ENCODE peak calls at places on chromosomes 13 and 19, in seven cellular contexts. S is K562, D is tibial nerve, O is mucosa of descending colon, X is fibroblast of lung, P is epithelial cell of esophagus, R is SK-N-SH. J is an unnamed sample.

GRCh38 chr13:21344662-21345176 is 114.4 kb downstream of the ZDHHC20 start:
- DNase-seq in S (no peak), D (no peak), P (no peak), O (no peak), X (no peak), R (no peak), J (no peak)

GRCh38 chr19:48353682-48354081 is 10.1 kb downstream of the TMEM143 start:
- DNase-seq in S (peak), P (no peak), O (no peak), D (no peak), R (no peak), X (peak), J (no peak)

GRCh38 chr19:23260956-23261355 is 10.8 kb upstream of the ZNF724 start:
- DNase-seq in R (no peak), O (no peak), D (no peak), P (no peak), X (no peak), S (no peak), J (no peak)

GRCh38 chr19:13095393-13095784 is 7.3 kb downstream of the LYL1 start:
- DNase-seq in S (no peak), D (no peak), P (no peak), X (no peak), R (no peak), O (no peak), J (no peak)

GRCh38 chr19:12293771-12294307 is 844 bp downstream of the ZNF44 start:
- DNase-seq in S (peak), D (peak), P (peak), O (peak), R (peak), X (peak), J (peak)

GRCh38 chr13:79686441-79686840 is 205.5 kb downstream of the NDFIP2 start:
- DNase-seq in S (no peak), D (no peak), R (no peak), O (no peak), P (no peak), X (no peak), J (no peak)

GRCh38 chr19:3509566-3509989 is 3.5 kb downstream of the FZR1 start:
- DNase-seq in O (no peak), S (no peak), R (no peak), X (peak), P (peak), D (no peak), J (peak)

GRCh38 chr13:85013006-85013405 is 786.2 kb downstream of the SLITRK6 start:
- DNase-seq in P (peak), X (no peak), O (no peak), D (no peak), R (no peak), S (no peak), J (no peak)

GRCh38 chr19:13091400-13092161 is 11.1 kb downstream of the LYL1 start:
- DNase-seq in S (no peak), X (peak), R (peak), O (no peak), D (peak), P (no peak), J (peak)

GRCh38 chr13:26246154-26246553 is 7.8 kb upstream of the CDK8 start:
- DNase-seq in P (no peak), X (no peak), R (no peak), D (no peak), S (no peak), O (no peak), J (peak)

GRCh38 chr19:34082289-34083077 is 89.8 kb upstream of the LSM14A start:
- DNase-seq in S (no peak), O (no peak), X (no peak), P (no peak), D (no peak), R (no peak), J (peak)

GRCh38 chr13:59915252-59915651 is 248.5 kb downstream of the DIAPH3 start:
- DNase-seq in O (no peak), D (no peak), X (no peak), S (no peak), P (no peak), R (no peak), J (no peak)

GRCh38 chr13:29905845-29906244 is 55.4 kb upstream of the UBL3 start:
- DNase-seq in X (peak), P (peak), R (no peak), O (peak), S (no peak), D (no peak), J (peak)

GRCh38 chr19:44603201-44603945 is 10.0 kb upstream of the IGSF23 start:
- DNase-seq in P (peak), O (no peak), S (no peak), X (peak), R (no peak), D (no peak), J (peak)

GRCh38 chr19:31589109-31589508 is 239.9 kb upstream of the TSHZ3 start:
- DNase-seq in R (no peak), P (no peak), S (no peak), O (no peak), D (no peak), X (no peak), J (no peak)

GRCh38 chr13:112182251-112182650 is 115.3 kb downstream of the SOX1 start:
- DNase-seq in X (no peak), P (no peak), R (no peak), S (no peak), O (no peak), D (no peak), J (no peak)

GRCh38 chr19:49869009-49869483 is 1.7 kb upstream of the PNKP start:
- DNase-seq in S (peak), X (no peak), R (peak), P (no peak), D (no peak), O (no peak), J (no peak)

GRCh38 chr19:44627631-44628030 is 14.3 kb downstream of the IGSF23 start:
- DNase-seq in P (no peak), D (no peak), O (no peak), X (no peak), R (no peak), S (no peak), J (no peak)

GRCh38 chr13:34926513-34926912 is 15.6 kb upstream of the NBEA start:
- DNase-seq in D (no peak), S (no peak), R (no peak), X (peak), O (no peak), P (peak), J (peak)

GRCh38 chr13:109481046-109481445 is 305.3 kb downstream of the IRS2 start:
- DNase-seq in S (no peak), P (no peak), D (no peak), R (no peak), X (peak), O (no peak), J (peak)

GRCh38 chr13:37023871-37024270 is 23.3 kb downstream of the EXOSC8 start:
- DNase-seq in D (no peak), P (peak), O (no peak), R (no peak), X (peak), S (no peak), J (peak)

GRCh38 chr13:113848431-113849260 is 15.2 kb downstream of the GAS6 start:
- DNase-seq in O (peak), S (no peak), X (no peak), D (no peak), R (no peak), P (peak), J (no peak)

GRCh38 chr13:27783111-27783510 is 9.2 kb upstream of the GSX1 start:
- DNase-seq in O (no peak), R (no peak), P (peak), X (peak), S (no peak), D (no peak), J (peak)

GRCh38 chr19:41548954-41549688 is 26.8 kb upstream of the CEACAM21 start:
- DNase-seq in O (no peak), S (no peak), X (no peak), D (no peak), R (no peak), P (no peak), J (no peak)

GRCh38 chr19:6090634-6091033 is 19.7 kb downstream of the RFX2 start:
- DNase-seq in X (no peak), O (no peak), R (no peak), D (no peak), P (no peak), S (no peak), J (no peak)

GRCh38 chr19:6095760-6096159 is 14.5 kb downstream of the RFX2 start:
- DNase-seq in P (no peak), S (no peak), D (no peak), R (no peak), O (no peak), X (no peak), J (no peak)

GRCh38 chr19:6088677-6089063 is 21.6 kb downstream of the RFX2 start:
- DNase-seq in R (no peak), S (no peak), P (peak), D (no peak), X (peak), O (no peak), J (no peak)

GRCh38 chr19:6091771-6092291 is 18.5 kb downstream of the RFX2 start:
- DNase-seq in P (no peak), O (no peak), D (no peak), R (no peak), S (no peak), X (peak), J (peak)

DNA sequence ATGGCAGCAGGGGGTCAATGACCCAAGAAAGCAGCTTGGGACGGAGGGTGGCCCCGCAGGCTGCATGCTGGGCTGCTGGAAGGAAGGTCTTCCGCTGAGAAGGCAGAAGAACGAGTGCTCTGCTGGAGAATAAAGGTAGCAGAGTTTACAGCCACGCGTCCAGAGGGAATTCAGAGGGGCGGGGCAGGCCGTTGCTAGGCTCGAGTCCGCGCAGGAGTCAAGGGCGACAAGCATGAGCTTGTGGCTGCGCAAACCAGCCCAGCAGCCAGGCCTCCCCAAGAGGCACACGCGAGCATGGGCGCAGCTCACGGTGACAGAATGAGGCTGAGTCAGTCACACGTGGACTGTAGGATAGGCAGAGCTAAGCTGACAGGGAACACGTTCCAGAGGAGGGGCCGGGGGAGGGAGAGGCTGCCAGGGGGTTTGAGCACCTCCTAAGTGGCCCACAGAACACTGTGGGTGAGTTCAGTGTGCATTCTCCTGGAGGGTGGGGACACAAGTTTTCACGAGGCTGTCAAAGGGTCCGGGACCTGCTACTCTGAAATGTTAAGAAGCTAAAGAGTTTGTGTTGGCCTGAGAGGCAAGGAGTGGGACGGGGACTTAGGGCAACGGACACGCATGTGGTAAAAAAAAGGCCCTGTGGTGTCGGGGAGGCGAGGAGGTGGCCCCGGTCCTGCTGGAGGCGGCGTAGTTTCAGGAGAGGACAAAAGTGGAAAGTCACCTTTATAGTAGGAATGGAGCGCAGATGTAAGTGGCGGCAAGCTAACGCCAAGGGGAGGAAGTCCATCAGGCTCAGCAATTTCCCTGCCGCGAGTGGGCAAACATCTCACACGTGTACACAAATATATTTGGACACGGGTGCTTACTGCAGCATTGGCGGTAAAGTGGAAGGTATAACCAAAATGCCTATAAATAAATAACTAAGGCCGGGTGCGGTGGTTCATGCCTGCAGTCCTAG is 17.7 kb downstream of the RFX2 start:
- DNase-seq in R (no peak), X (peak), P (peak), D (peak), O (peak), S (peak), J (peak)
- H3K4me3 ChIP-seq in R (no peak), X (peak), P (peak), D (peak), O (no peak), S (peak), J (peak)

DNA sequence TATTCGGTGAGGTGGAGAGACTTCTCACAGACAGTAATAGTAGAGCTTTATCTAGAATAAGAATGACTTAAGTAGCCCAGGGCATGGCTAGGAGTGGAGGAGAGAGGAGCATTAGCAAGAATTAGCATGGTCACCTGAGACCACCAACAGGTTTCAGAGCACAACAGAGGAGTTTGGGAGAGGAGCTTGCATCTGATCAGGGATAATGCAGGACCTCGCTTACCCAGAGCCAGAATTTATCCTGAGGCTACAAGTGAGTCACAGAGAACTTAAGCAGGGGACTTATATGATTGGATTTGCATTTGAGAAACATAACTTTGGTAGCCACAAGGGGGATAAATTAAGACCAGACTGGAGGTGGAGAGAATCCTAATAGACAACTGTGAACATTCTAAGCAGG is 102.1 kb upstream of the FNDC3A start:
- DNase-seq in D (no peak), S (no peak), R (no peak), P (peak), X (peak), O (no peak), J (peak)
- TF ChIP-seq CTCF in D (no peak), S (no peak), R (peak), P (no peak), X (no peak), O (no peak), J (peak)

GRCh38 chr19:1468274-1469199 is 10.5 kb downstream of the C19orf25 start:
- DNase-seq in D (no peak), X (no peak), O (peak), S (no peak), P (peak), R (no peak), J (peak)

GRCh38 chr19:1470864-1471513 is 8.0 kb downstream of the C19orf25 start:
- DNase-seq in P (peak), X (no peak), O (no peak), R (no peak), S (no peak), D (no peak), J (peak)

GRCh38 chr19:1471514-1472107 is 7.4 kb downstream of the C19orf25 start:
- DNase-seq in P (no peak), D (no peak), R (no peak), O (no peak), S (no peak), X (no peak), J (no peak)

GRCh38 chr19:1469200-1469935 is 9.6 kb downstream of the C19orf25 start:
- DNase-seq in P (peak), S (no peak), X (no peak), R (no peak), O (peak), D (no peak), J (peak)

DNA sequence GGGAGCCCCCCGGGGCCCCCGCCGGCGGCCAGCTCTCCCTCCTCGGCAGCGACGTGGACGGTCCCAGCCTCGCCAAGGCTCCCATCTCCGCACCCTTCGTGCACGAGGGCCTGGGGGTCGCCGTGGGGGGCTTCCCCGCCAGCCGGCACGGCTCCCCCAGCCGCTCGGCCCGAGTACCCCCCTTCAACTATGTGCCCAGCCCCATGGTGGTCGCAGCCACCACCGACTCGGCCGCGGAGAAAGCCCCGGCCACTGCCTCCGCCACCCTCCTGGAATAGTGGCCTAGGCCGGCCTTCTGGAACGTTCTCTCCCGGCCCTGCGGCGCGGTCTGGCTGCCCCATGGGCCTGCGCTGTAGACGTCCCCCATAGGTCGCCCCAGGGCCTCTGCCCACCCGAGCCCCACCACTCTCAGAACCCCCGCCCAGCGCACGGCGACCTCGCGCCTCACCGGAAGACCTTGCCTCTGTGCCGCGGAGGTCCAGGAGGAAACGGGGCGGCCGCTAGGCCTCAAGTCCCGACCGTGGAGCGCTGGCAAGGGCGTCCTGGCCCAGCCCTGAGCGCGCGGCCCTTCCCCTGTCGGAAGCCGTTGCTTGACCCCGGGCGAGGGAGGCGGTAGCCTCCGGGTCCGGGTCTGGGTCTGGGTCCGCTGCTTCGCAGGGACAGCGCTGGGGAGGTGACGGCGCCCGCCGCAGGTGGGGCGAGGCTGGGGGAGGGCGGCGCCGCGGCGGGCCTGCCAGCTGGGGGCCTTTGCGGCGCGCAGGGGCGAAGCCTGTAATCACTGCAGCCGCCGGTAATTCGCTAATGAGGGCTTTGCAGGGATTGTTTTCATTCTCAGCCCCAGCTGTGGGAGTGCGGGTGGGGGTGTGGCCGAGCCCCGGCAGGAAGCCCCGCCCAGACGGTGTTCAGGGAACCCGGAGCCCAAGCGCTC is 8.8 kb downstream of the C19orf25 start:
- DNase-seq in P (peak), R (no peak), X (no peak), O (peak), S (peak), D (no peak), J (peak)
- H3K4me3 ChIP-seq in P (peak), R (no peak), X (no peak), O (no peak), S (no peak), D (peak), J (peak)

GRCh38 chr13:96899946-96900345 is 94.3 kb downstream of the OXGR1 start:
- DNase-seq in S (no peak), P (no peak), O (no peak), D (no peak), X (no peak), R (no peak), J (no peak)
- TF ChIP-seq CTCF in S (no peak), P (no peak), O (no peak), D (no peak), X (no peak), R (no peak), J (no peak)

DNA sequence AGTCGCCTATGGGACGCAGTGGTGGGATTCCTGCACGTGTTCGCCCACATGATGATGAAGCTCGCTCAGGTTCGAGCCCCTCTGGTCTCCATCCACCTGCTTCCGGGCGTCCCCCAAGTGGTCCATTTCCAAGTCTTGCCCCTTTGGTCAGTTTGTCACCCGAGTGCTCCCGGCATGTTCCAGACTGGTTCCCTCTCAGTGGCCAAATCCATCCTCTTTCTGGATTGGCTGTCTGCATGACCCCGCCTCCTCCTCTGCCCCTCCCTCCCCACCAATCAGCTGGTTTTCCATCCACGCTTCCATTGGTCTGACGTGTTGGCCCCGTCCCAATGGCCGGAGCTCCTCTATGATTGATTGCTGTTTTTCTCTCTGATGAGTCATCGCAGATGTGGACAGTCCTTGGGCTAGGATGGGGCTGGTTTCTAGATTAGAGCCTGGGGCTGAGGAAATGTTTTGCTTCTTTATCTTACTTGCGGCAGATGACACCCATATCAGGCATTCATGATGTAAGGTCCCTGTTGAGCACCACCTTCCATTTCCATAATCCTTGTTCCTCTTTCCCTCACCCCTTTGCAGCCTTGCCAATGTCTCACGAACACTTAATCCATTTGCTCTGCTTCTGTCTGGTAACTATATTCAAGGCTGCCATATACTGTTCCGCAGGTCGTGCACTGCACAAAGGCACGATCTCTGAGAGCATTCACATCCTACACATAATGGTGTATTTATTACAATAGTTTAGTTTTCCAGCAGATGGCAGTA is 73.8 kb downstream of the MAP4K1 start:
- DNase-seq in R (peak), D (peak), O (peak), X (peak), S (peak), P (peak), J (peak)
- H3K4me3 ChIP-seq in R (peak), D (no peak), O (no peak), X (no peak), S (peak), P (no peak), J (peak)